ENCODE peak calls at places on chromosomes 13 and 19, in ten cellular contexts. W is NCI-H1092 treated with DMSO at 0.1 percent for 48 hours; U is posterior cingulate gyrus; E is A549; A is activated T-cell treated with anti-CD3 and anti-CD28 coated beads, Interleukin-2, amount 50 U/mL, for 4 hours; O is activated naive CD8-positive, alpha-beta T cell treated with anti-CD3 and anti-CD28 coated beads, Interleukin-2, amount 50 U/mL, for 16 hours; C is fibroblast of the conjunctiva; N is GM23338; P is NCI-H2029; X is amygdala. D is an unnamed sample.

GRCh38 chr19:39401549-39402416 is 4.9 kb upstream of the ZFP36 start:
- DNase-seq in A (peak), X (no peak), E (peak), W (no peak), C (no peak), N (no peak), P (no peak), O (peak), U (no peak), D (no peak)

GRCh38 chr19:45414468-45414867 is 8.0 kb downstream of the POLR1G start:
- DNase-seq in U (no peak), X (no peak), A (no peak), W (no peak), C (no peak), P (no peak), E (no peak), N (no peak), O (no peak), D (no peak)

GRCh38 chr19:11513946-11514345 is 8.3 kb upstream of the ZNF653 start:
- DNase-seq in U (no peak), X (no peak), P (no peak), A (no peak), W (no peak), O (no peak), N (no peak), E (no peak), C (no peak), D (no peak)

GRCh38 chr19:50315773-50316448 is 13.3 kb downstream of the KCNC3 start:
- DNase-seq in P (no peak), W (peak), E (peak), C (no peak), U (no peak), X (no peak), A (no peak), N (peak), O (no peak), D (no peak)

GRCh38 chr13:48782429-48782840 is 128.7 kb downstream of the CYSLTR2 start:
- DNase-seq in P (no peak), X (no peak), N (no peak), A (no peak), E (peak), W (no peak), O (no peak), C (no peak), U (no peak), D (no peak)

GRCh38 chr19:54189020-54189667 is at the start of gene MBOAT7:
- DNase-seq in A (no peak), N (no peak), O (no peak), W (no peak), E (no peak), X (no peak), P (no peak), U (no peak), C (no peak), D (no peak)

GRCh38 chr19:20423381-20424207 is 142.0 kb downstream of the ZNF737 start:
- DNase-seq in X (no peak), C (peak), O (no peak), P (peak), N (peak), A (no peak), E (no peak), U (peak), W (peak), D (no peak)

GRCh38 chr13:110536006-110536693 is 25.4 kb downstream of the RAB20 start:
- DNase-seq in O (no peak), C (no peak), X (no peak), P (no peak), E (no peak), A (no peak), N (no peak), U (peak), W (no peak), D (no peak)

GRCh38 chr13:95246292-95247082 is 54.8 kb downstream of the ABCC4 start:
- DNase-seq in A (no peak), E (no peak), N (no peak), O (no peak), X (no peak), U (no peak), W (peak), P (peak), C (no peak), D (no peak)

GRCh38 chr13:94312511-94313191 is 166.8 kb downstream of the DCT start:
- DNase-seq in W (peak), O (no peak), E (no peak), N (no peak), P (no peak), U (no peak), A (no peak), X (no peak), C (no peak), D (no peak)